ENCODE peak calls at places on chromosomes 13 and 19, in ten cellular contexts. H is pulmonary artery endothelial cell; A is LoVo; Z is activated naive CD4-positive, alpha-beta T cell treated with anti-CD3 and anti-CD28 coated beads for 36 hours; P is ELR; Q is stomach; J is posterior cingulate gyrus; G is stimulated activated CD8-positive, alpha-beta memory T cell treated with anti-CD3 and anti-CD28 coated beads, Interleukin-15, amount 100 ng/mL, for 4 hours; D is cardiac fibroblast; F is activated CD8-positive, alpha-beta T cell treated with anti-CD3 and anti-CD28 coated beads for 36 hours. L is an unnamed sample.

GRCh38 chr13:111904166-111904565 is 162.8 kb upstream of the SOX1 start:
- DNase-seq in D (no peak), P (no peak), Z (no peak), J (no peak), A (no peak), G (no peak), Q (no peak), F (no peak), H (no peak), L (no peak)

GRCh38 chr19:7953060-7953459 is 9.6 kb upstream of the TIMM44 start:
- DNase-seq in D (peak), G (no peak), F (no peak), J (no peak), Q (no peak), H (no peak), A (no peak), Z (no peak), P (peak), L (no peak)

GRCh38 chr19:33638167-33639033 is 16.6 kb downstream of the CHST8 start:
- DNase-seq in Z (no peak), F (no peak), J (no peak), P (no peak), H (no peak), D (no peak), Q (no peak), G (no peak), A (no peak), L (no peak)

GRCh38 chr19:49746206-49746958 is 16.7 kb downstream of the TSKS start:
- DNase-seq in A (no peak), J (peak), Z (peak), Q (peak), P (peak), D (peak), F (peak), G (no peak), H (no peak), L (no peak)

GRCh38 chr13:40608308-40608707 is 58.1 kb downstream of the FOXO1 start:
- DNase-seq in G (no peak), J (no peak), Z (no peak), P (no peak), F (no peak), Q (no peak), H (no peak), D (no peak), A (no peak), L (no peak)

GRCh38 chr19:571127-571974 is 1.0 kb upstream of the BSG start:
- DNase-seq in D (peak), J (no peak), F (peak), H (no peak), Q (peak), A (peak), Z (peak), G (no peak), P (peak), L (peak)

GRCh38 chr13:33610471-33611015 is 207.4 kb upstream of the RFC3 start:
- DNase-seq in F (peak), G (no peak), H (no peak), Z (peak), J (peak), Q (no peak), A (no peak), P (no peak), D (peak), L (peak)

GRCh38 chr13:50701469-50701868 is 142.0 kb downstream of the DLEU7 start:
- DNase-seq in G (no peak), H (no peak), A (no peak), D (no peak), J (no peak), P (no peak), F (no peak), Z (no peak), Q (no peak), L (no peak)

GRCh38 chr13:60990032-60990733 is 425.5 kb downstream of the PCDH20 start:
- DNase-seq in D (peak), H (no peak), G (no peak), P (no peak), Q (peak), J (no peak), A (no peak), Z (no peak), F (peak), L (no peak)

GRCh38 chr19:10896851-10897526 is 25.6 kb downstream of the CARM1 start:
- DNase-seq in G (no peak), F (no peak), P (no peak), Q (no peak), H (no peak), J (no peak), Z (no peak), D (no peak), A (no peak), L (no peak)

GRCh38 chr13:91052873-91053272 is 294.6 kb upstream of the MIR17HG start:
- DNase-seq in Q (no peak), A (no peak), D (no peak), Z (no peak), F (no peak), J (no peak), P (no peak), G (no peak), H (no peak), L (no peak)

GRCh38 chr19:13012690-13013608 is 17.7 kb downstream of the NFIX start:
- DNase-seq in H (no peak), D (peak), Z (peak), G (no peak), P (peak), Q (no peak), F (peak), A (peak), J (no peak), L (peak)

GRCh38 chr19:57512845-57513244 is 13.1 kb downstream of the ZNF773 start:
- DNase-seq in H (no peak), Q (no peak), G (no peak), Z (no peak), F (peak), D (peak), J (no peak), P (peak), A (no peak), L (peak)

GRCh38 chr19:1491849-1492170 is 829 bp downstream of the REEP6 start:
- DNase-seq in P (no peak), F (no peak), A (no peak), H (no peak), J (no peak), Q (no peak), D (no peak), G (no peak), Z (no peak), L (no peak)

L was measured in M059J.